ENCODE peak calls at places on chromosomes 6 and 20, in nine cellular contexts. M, B, P, T, Q, V, N, R and J are unnamed samples.

GRCh38 chr6:53476979-53477378 is 67.9 kb downstream of the GCLC start:
- DNase-seq in P (no peak), T (no peak), Q (no peak), N (no peak), M (no peak), V (no peak), B (no peak), R (no peak), J (no peak)

GRCh38 chr6:121285041-121285440 is 49.2 kb downstream of the TBC1D32 start:
- DNase-seq in R (no peak), N (no peak), T (no peak), M (no peak), V (no peak), P (no peak), B (no peak), Q (no peak), J (no peak)

GRCh38 chr6:50087231-50087954 is 37.7 kb upstream of the DEFB112 start:
- DNase-seq in N (no peak), Q (no peak), T (peak), M (no peak), B (peak), P (no peak), V (no peak), R (no peak), J (no peak)

GRCh38 chr6:20534906-20535305 is 649 bp downstream of the CDKAL1 start:
- DNase-seq in M (peak), V (no peak), B (no peak), P (no peak), R (no peak), N (no peak), T (no peak), Q (no peak), J (no peak)

GRCh38 chr6:35302604-35303218 is 5.1 kb downstream of the DEF6 start:
- DNase-seq in M (peak), T (peak), R (peak), Q (no peak), P (peak), B (peak), V (peak), N (peak), J (no peak)

GRCh38 chr6:1024587-1024986 is 287.3 kb upstream of the FOXQ1 start:
- DNase-seq in M (no peak), R (no peak), P (no peak), N (no peak), T (no peak), Q (no peak), V (no peak), B (peak), J (peak)

GRCh38 chr20:57263767-57264150 is 2.7 kb downstream of the BMP7 start:
- DNase-seq in N (no peak), T (no peak), Q (no peak), P (no peak), B (no peak), V (no peak), M (no peak), R (no peak), J (no peak)

GRCh38 chr6:139871844-139872510 is 497.5 kb upstream of the CITED2 start:
- DNase-seq in T (no peak), B (no peak), M (no peak), V (no peak), P (no peak), N (no peak), Q (no peak), R (peak), J (no peak)

GRCh38 chr20:18541741-18542140 is 25.5 kb upstream of the SMIM26 start:
- DNase-seq in V (no peak), Q (no peak), R (no peak), B (peak), T (no peak), M (no peak), P (no peak), N (no peak), J (no peak)

GRCh38 chr6:129317931-129318820 is 391.8 kb downstream of the ARHGAP18 start:
- DNase-seq in P (no peak), M (no peak), R (no peak), Q (no peak), N (no peak), V (peak), T (peak), B (peak), J (no peak)

GRCh38 chr6:127951172-127951995 is 50.5 kb upstream of the THEMIS start:
- DNase-seq in Q (no peak), T (no peak), B (no peak), N (no peak), V (no peak), R (no peak), P (no peak), M (no peak), J (no peak)

GRCh38 chr20:3704085-3704484 is 8.3 kb downstream of the SIGLEC1 start:
- DNase-seq in N (no peak), V (no peak), Q (no peak), B (no peak), T (no peak), P (no peak), M (no peak), R (no peak), J (no peak)

GRCh38 chr6:33199687-33200233 is 705 bp downstream of the RXRB start:
- DNase-seq in B (peak), N (peak), T (peak), Q (no peak), R (peak), M (no peak), P (no peak), V (peak), J (no peak)

GRCh38 chr6:5894357-5894756 is 112.4 kb downstream of the NRN1 start:
- DNase-seq in V (no peak), M (no peak), N (no peak), R (no peak), B (no peak), P (no peak), Q (no peak), T (no peak), J (no peak)

GRCh38 chr6:124199226-124199625 is 395.6 kb downstream of the NKAIN2 start:
- DNase-seq in V (no peak), N (no peak), Q (no peak), R (no peak), B (no peak), P (no peak), T (no peak), M (no peak), J (no peak)

GRCh38 chr20:21395666-21396044 is 1.7 kb downstream of the NKX2-4 start:
- DNase-seq in R (no peak), V (no peak), P (peak), T (no peak), B (no peak), N (no peak), Q (no peak), M (peak), J (no peak)

GRCh38 chr6:151440930-151441329 is 11.0 kb downstream of the RMND1 start:
- DNase-seq in V (no peak), B (no peak), T (no peak), M (no peak), R (peak), N (no peak), Q (no peak), P (no peak), J (no peak)

GRCh38 chr6:168616807-168617756 is 176.1 kb downstream of the SMOC2 start:
- DNase-seq in T (peak), B (no peak), M (no peak), Q (no peak), N (no peak), P (no peak), V (no peak), R (no peak), J (peak)

GRCh38 chr6:130426078-130426726 is 60.4 kb downstream of the TMEM200A start:
- DNase-seq in N (no peak), Q (peak), P (no peak), B (no peak), V (no peak), R (no peak), T (no peak), M (no peak), J (no peak)

GRCh38 chr20:57977141-57977540 is 251.3 kb downstream of the ANKRD60 start:
- DNase-seq in B (no peak), P (no peak), M (no peak), V (no peak), T (no peak), Q (no peak), N (no peak), R (no peak), J (peak)

GRCh38 chr20:5888051-5888450 is 62.3 kb downstream of the TRMT6 start:
- DNase-seq in N (no peak), T (no peak), P (no peak), Q (no peak), M (no peak), R (peak), V (no peak), B (peak), J (no peak)

GRCh38 chr6:1286972-1287600 is 24.8 kb upstream of the FOXQ1 start:
- DNase-seq in P (no peak), B (peak), R (peak), T (peak), N (peak), Q (no peak), M (no peak), V (peak), J (no peak)

GRCh38 chr6:127518212-127518709 is 874 bp downstream of the MTCL3 start:
- DNase-seq in N (no peak), P (no peak), V (no peak), B (no peak), Q (no peak), M (no peak), T (no peak), R (no peak), J (no peak)

GRCh38 chr6:90286884-90287488 is 9.7 kb downstream of the BACH2 start:
- DNase-seq in V (peak), P (peak), Q (peak), M (no peak), T (peak), B (peak), R (peak), N (peak), J (no peak)

GRCh38 chr6:166842607-166843006 is 113.7 kb downstream of the RNASET2 start:
- DNase-seq in R (no peak), B (no peak), Q (no peak), P (no peak), M (no peak), V (no peak), N (no peak), T (no peak), J (no peak)

GRCh38 chr6:75525682-75526081 is 32.1 kb upstream of the FILIP1 start:
- DNase-seq in P (no peak), N (no peak), M (no peak), Q (no peak), V (no peak), R (no peak), T (no peak), B (no peak), J (no peak)

GRCh38 chr6:28393912-28394662 is 5.5 kb downstream of the ZSCAN12 start:
- DNase-seq in N (no peak), B (peak), Q (no peak), V (no peak), M (no peak), R (no peak), T (no peak), P (no peak), J (no peak)

GRCh38 chr6:138682722-138683521 is 90.6 kb upstream of the CCDC28A start:
- DNase-seq in Q (no peak), V (no peak), M (no peak), B (peak), T (peak), P (no peak), R (no peak), N (no peak), J (no peak)

GRCh38 chr20:33790571-33790970 is 20.6 kb upstream of the CHMP4B start:
- DNase-seq in V (peak), T (peak), M (no peak), P (no peak), R (no peak), B (no peak), N (peak), Q (no peak), J (no peak)